ENCODE peak calls at places on chromosomes 16 and 17, in nine cellular contexts. One of them, this sample, is unnamed.

GRCh38 chr17:45296003-45296832 is 20.6 kb downstream of the MAP3K14 start:
- DNase-seq in pancreas: no peak
- DNase-seq in HFF-Myc: no peak
- DNase-seq in HFFc6: peak
- DNase-seq in A549: no peak
- DNase-seq in AG04450: no peak
- DNase-seq in progenitor cell of endocrine pancreas: no peak
- DNase-seq in WTC11: no peak
- DNase-seq in fibroblast of lung: no peak
- DNase-seq in this sample: no peak

GRCh38 chr16:14958970-14959369 is 15.9 kb upstream of the PDXDC1 start:
- DNase-seq in pancreas: no peak
- DNase-seq in HFF-Myc: no peak
- DNase-seq in HFFc6: peak
- DNase-seq in A549: no peak
- DNase-seq in AG04450: no peak
- DNase-seq in progenitor cell of endocrine pancreas: no peak
- DNase-seq in WTC11: no peak
- DNase-seq in fibroblast of lung: no peak
- DNase-seq in this sample: no peak

GRCh38 chr17:47305302-47305923 is 18.3 kb upstream of the EFCAB13 start:
- DNase-seq in pancreas: peak
- DNase-seq in HFF-Myc: peak
- DNase-seq in HFFc6: peak
- DNase-seq in A549: peak
- DNase-seq in AG04450: peak
- DNase-seq in progenitor cell of endocrine pancreas: no peak
- DNase-seq in WTC11: no peak
- DNase-seq in fibroblast of lung: peak
- DNase-seq in this sample: peak

GRCh38 chr16:10514369-10515055 is 65.9 kb downstream of the EMP2 start:
- DNase-seq in pancreas: peak
- DNase-seq in HFF-Myc: no peak
- DNase-seq in HFFc6: peak
- DNase-seq in A549: peak
- DNase-seq in AG04450: peak
- DNase-seq in progenitor cell of endocrine pancreas: no peak
- DNase-seq in WTC11: peak
- DNase-seq in fibroblast of lung: peak
- DNase-seq in this sample: peak

GRCh38 chr16:84916156-84916555 is 95.2 kb downstream of the ZDHHC7 start:
- DNase-seq in pancreas: no peak
- DNase-seq in HFF-Myc: no peak
- DNase-seq in HFFc6: no peak
- DNase-seq in A549: no peak
- DNase-seq in AG04450: no peak
- DNase-seq in progenitor cell of endocrine pancreas: no peak
- DNase-seq in WTC11: no peak
- DNase-seq in fibroblast of lung: no peak
- DNase-seq in this sample: no peak

GRCh38 chr16:66933776-66934137 is 445 bp downstream of the CIAO2B start:
- DNase-seq in pancreas: no peak
- DNase-seq in HFF-Myc: no peak
- DNase-seq in HFFc6: no peak
- DNase-seq in A549: no peak
- DNase-seq in AG04450: no peak
- DNase-seq in progenitor cell of endocrine pancreas: no peak
- DNase-seq in WTC11: no peak
- DNase-seq in fibroblast of lung: no peak
- DNase-seq in this sample: no peak

GRCh38 chr17:68602267-68602644 is 1.1 kb upstream of the FAM20A start:
- DNase-seq in pancreas: no peak
- DNase-seq in HFF-Myc: no peak
- DNase-seq in HFFc6: no peak
- DNase-seq in A549: no peak
- DNase-seq in AG04450: no peak
- DNase-seq in progenitor cell of endocrine pancreas: no peak
- DNase-seq in WTC11: no peak
- DNase-seq in fibroblast of lung: no peak
- DNase-seq in this sample: no peak

GRCh38 chr17:45355087-45355486 is 38.3 kb upstream of the MAP3K14 start:
- DNase-seq in pancreas: no peak
- DNase-seq in HFF-Myc: no peak
- DNase-seq in HFFc6: no peak
- DNase-seq in A549: peak
- DNase-seq in AG04450: no peak
- DNase-seq in progenitor cell of endocrine pancreas: no peak
- DNase-seq in WTC11: peak
- DNase-seq in fibroblast of lung: no peak
- DNase-seq in this sample: no peak

GRCh38 chr17:49793309-49793708 is 4.8 kb downstream of the KAT7 start:
- DNase-seq in pancreas: no peak
- DNase-seq in HFF-Myc: no peak
- DNase-seq in HFFc6: no peak
- DNase-seq in A549: no peak
- DNase-seq in AG04450: no peak
- DNase-seq in progenitor cell of endocrine pancreas: no peak
- DNase-seq in WTC11: no peak
- DNase-seq in fibroblast of lung: no peak
- DNase-seq in this sample: no peak

GRCh38 chr17:49787932-49788442 is 494 bp upstream of the KAT7 start:
- DNase-seq in pancreas: peak
- DNase-seq in HFF-Myc: no peak
- DNase-seq in HFFc6: no peak
- DNase-seq in A549: no peak
- DNase-seq in AG04450: no peak
- DNase-seq in progenitor cell of endocrine pancreas: no peak
- DNase-seq in WTC11: peak
- DNase-seq in fibroblast of lung: no peak
- DNase-seq in this sample: no peak

GRCh38 chr17:49789278-49789578 is 747 bp downstream of the KAT7 start:
- DNase-seq in pancreas: no peak
- DNase-seq in HFF-Myc: no peak
- DNase-seq in HFFc6: no peak
- DNase-seq in A549: no peak
- DNase-seq in AG04450: no peak
- DNase-seq in progenitor cell of endocrine pancreas: no peak
- DNase-seq in WTC11: no peak
- DNase-seq in fibroblast of lung: no peak
- DNase-seq in this sample: no peak

GRCh38 chr17:49784636-49785035 is 3.8 kb upstream of the KAT7 start:
- DNase-seq in pancreas: no peak
- DNase-seq in HFF-Myc: no peak
- DNase-seq in HFFc6: no peak
- DNase-seq in A549: no peak
- DNase-seq in AG04450: no peak
- DNase-seq in progenitor cell of endocrine pancreas: no peak
- DNase-seq in WTC11: no peak
- DNase-seq in fibroblast of lung: no peak
- DNase-seq in this sample: no peak

DNA sequence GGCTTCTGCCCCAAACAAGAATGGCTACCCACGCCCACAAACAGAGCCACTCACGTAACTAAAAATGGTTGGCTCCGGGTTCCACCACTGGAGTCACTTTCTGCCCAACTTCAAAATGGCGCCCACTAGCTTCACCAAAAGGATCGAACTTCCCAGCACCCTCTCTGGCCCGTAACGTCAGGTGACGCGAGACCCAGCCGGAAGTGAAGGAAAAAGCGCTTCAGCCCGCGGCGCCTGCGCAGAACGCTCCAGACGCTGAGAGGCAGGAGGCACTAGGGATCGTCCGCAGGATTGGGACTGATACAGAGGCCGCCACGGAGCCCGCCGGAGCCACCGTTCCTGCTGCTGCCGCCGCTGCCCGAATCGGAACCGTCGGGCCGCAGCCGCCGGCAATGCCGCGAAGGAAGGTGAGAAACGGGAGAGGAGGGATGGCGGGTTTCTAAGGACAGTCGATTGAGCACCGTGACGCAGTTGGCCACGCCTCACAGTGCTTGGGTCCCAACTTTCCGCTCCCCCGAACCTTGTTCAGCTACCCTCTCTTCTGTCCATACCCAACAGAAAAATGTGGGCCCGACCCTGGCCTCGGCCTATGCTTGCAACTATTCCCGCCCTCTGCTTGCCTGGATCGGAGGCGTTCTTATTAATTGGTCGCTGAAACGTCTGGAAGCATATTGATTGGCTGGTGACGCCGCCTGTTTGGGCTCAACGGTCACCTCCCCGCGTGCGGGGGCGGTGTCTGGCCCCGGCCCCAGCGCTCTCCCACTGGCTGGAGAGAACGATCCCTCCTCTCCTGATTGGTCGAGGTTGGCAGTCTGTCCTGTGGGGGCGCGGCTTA is at the start of gene KAT7:
- DNase-seq in pancreas: peak
- DNase-seq in HFF-Myc: peak
- DNase-seq in HFFc6: peak
- DNase-seq in A549: peak
- DNase-seq in AG04450: peak
- DNase-seq in progenitor cell of endocrine pancreas: peak
- DNase-seq in WTC11: peak
- DNase-seq in fibroblast of lung: peak
- DNase-seq in this sample: peak
- TF ChIP-seq CTCF in pancreas: no peak
- TF ChIP-seq CTCF in HFF-Myc: no peak
- TF ChIP-seq CTCF in HFFc6: peak
- TF ChIP-seq CTCF in A549: no peak
- TF ChIP-seq CTCF in AG04450: no peak
- TF ChIP-seq CTCF in progenitor cell of endocrine pancreas: no peak
- TF ChIP-seq CTCF in WTC11: no peak
- TF ChIP-seq CTCF in fibroblast of lung: no peak
- TF ChIP-seq CTCF in this sample: no peak

DNA sequence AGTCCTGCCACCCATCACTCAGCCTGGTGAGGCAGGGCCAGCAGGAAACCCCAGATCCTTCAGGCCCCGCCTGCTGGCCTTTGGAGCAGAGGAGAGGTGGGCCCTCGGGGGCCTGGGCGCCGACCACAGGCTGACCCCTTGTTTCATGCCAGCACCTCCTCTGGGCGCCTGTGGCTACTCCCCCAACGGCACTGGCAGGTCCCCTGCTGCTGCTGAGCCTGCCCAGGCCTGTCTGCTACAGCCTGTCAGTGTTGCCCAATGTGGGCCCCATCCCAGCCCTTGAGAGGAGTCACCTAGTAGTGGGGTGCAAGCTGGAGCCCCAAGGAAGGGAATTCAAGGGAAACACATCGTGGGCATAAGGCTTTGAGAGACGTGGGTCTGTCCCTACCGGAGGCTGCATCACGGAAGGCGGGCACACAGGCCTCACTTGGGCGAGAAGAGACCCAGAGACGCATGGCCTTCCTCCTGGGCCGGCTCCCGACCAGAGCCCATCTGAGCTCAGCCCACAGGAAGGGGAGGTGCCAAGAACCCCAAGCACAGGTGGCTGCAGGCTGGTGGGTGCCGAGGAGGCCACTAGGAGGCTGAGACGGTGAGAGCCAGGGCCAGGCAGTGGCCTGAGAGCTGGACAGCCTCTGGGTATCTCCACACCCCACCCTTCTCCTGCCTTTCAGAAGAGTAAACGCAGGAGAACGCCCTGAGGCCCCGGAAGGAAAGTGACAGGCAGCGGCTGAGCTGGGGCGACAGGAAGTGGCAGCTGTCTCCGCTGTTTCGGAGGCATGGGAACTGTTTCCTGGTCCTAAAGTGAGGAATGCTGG is 8.1 kb upstream of the FASN start:
- DNase-seq in pancreas: peak
- DNase-seq in HFF-Myc: no peak
- DNase-seq in HFFc6: peak
- DNase-seq in A549: peak
- DNase-seq in AG04450: no peak
- DNase-seq in progenitor cell of endocrine pancreas: peak
- DNase-seq in WTC11: peak
- DNase-seq in fibroblast of lung: peak
- DNase-seq in this sample: no peak
- TF ChIP-seq CTCF in pancreas: peak
- TF ChIP-seq CTCF in HFF-Myc: peak
- TF ChIP-seq CTCF in HFFc6: peak
- TF ChIP-seq CTCF in A549: no peak
- TF ChIP-seq CTCF in AG04450: peak
- TF ChIP-seq CTCF in progenitor cell of endocrine pancreas: peak
- TF ChIP-seq CTCF in WTC11: no peak
- TF ChIP-seq CTCF in fibroblast of lung: peak
- TF ChIP-seq CTCF in this sample: peak

GRCh38 chr16:28326881-28327610 is 34.7 kb downstream of the SBK1 start:
- DNase-seq in pancreas: peak
- DNase-seq in HFF-Myc: no peak
- DNase-seq in HFFc6: peak
- DNase-seq in A549: peak
- DNase-seq in AG04450: no peak
- DNase-seq in progenitor cell of endocrine pancreas: peak
- DNase-seq in WTC11: peak
- DNase-seq in fibroblast of lung: peak
- DNase-seq in this sample: no peak
- TF ChIP-seq CTCF in pancreas: peak
- TF ChIP-seq CTCF in HFF-Myc: peak
- TF ChIP-seq CTCF in HFFc6: peak
- TF ChIP-seq CTCF in A549: peak
- TF ChIP-seq CTCF in AG04450: peak
- TF ChIP-seq CTCF in progenitor cell of endocrine pancreas: peak
- TF ChIP-seq CTCF in WTC11: peak
- TF ChIP-seq CTCF in fibroblast of lung: peak
- TF ChIP-seq CTCF in this sample: peak

GRCh38 chr17:75778861-75779249 is 5.8 kb upstream of the UNK start:
- DNase-seq in pancreas: no peak
- DNase-seq in HFF-Myc: no peak
- DNase-seq in HFFc6: no peak
- DNase-seq in A549: peak
- DNase-seq in AG04450: no peak
- DNase-seq in progenitor cell of endocrine pancreas: no peak
- DNase-seq in WTC11: peak
- DNase-seq in fibroblast of lung: no peak
- DNase-seq in this sample: no peak

GRCh38 chr17:75779250-75779986 is 5.2 kb upstream of the UNK start:
- DNase-seq in pancreas: peak
- DNase-seq in HFF-Myc: peak
- DNase-seq in HFFc6: peak
- DNase-seq in A549: peak
- DNase-seq in AG04450: peak
- DNase-seq in progenitor cell of endocrine pancreas: peak
- DNase-seq in WTC11: peak
- DNase-seq in fibroblast of lung: peak
- DNase-seq in this sample: peak

GRCh38 chr17:75777243-75777922 is 7.2 kb upstream of the UNK start:
- DNase-seq in pancreas: peak
- DNase-seq in HFF-Myc: no peak
- DNase-seq in HFFc6: no peak
- DNase-seq in A549: no peak
- DNase-seq in AG04450: no peak
- DNase-seq in progenitor cell of endocrine pancreas: no peak
- DNase-seq in WTC11: no peak
- DNase-seq in fibroblast of lung: peak
- DNase-seq in this sample: no peak

GRCh38 chr17:75783069-75783783 is 1.4 kb upstream of the UNK start:
- DNase-seq in pancreas: peak
- DNase-seq in HFF-Myc: no peak
- DNase-seq in HFFc6: peak
- DNase-seq in A549: peak
- DNase-seq in AG04450: no peak
- DNase-seq in progenitor cell of endocrine pancreas: no peak
- DNase-seq in WTC11: no peak
- DNase-seq in fibroblast of lung: peak
- DNase-seq in this sample: no peak

DNA sequence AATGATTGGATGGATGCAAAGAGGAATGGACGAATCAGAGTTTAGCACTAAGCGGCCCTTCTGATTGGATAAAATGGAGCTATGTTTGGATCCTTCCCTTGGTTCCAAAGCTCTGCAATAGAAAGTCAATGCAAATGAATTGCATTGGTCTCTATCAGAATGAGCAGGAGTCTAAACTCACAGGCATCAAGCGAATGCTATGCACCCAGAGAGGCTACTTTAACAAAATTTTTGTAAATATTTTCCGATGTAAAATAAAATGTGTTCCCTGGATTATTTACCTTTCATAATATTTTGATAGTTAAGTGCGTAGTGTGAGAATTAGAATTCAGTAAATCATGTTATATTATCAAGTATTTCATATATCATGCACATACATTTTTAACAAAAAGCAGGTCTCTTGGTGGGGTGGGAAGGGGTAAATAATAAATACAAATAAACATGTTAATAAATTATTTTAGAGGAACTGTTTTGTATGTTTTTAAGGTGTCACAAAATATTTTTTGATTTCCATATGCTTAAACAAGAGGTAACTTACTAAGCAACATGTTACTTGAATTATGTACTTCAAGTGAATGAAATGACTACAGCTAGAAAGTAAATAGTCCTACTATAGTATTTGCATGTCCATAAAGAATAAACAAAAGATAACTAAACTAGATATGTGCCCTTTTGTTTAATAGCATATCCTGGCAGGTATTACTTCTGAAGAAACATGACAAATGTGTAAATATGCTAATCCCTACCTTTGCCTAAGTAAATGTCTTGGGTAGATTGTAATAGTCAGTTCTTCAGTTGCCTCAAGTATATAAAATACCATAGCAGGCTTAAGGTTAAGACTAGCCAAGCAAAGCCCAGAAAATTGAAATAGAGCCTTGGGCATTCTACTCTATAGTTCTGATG is 4.4 kb upstream of the UNK start:
- DNase-seq in pancreas: no peak
- DNase-seq in HFF-Myc: no peak
- DNase-seq in HFFc6: no peak
- DNase-seq in A549: no peak
- DNase-seq in AG04450: no peak
- DNase-seq in progenitor cell of endocrine pancreas: no peak
- DNase-seq in WTC11: no peak
- DNase-seq in fibroblast of lung: no peak
- DNase-seq in this sample: no peak
- TF ChIP-seq CTCF in pancreas: no peak
- TF ChIP-seq CTCF in HFF-Myc: no peak
- TF ChIP-seq CTCF in HFFc6: no peak
- TF ChIP-seq CTCF in A549: no peak
- TF ChIP-seq CTCF in AG04450: no peak
- TF ChIP-seq CTCF in progenitor cell of endocrine pancreas: no peak
- TF ChIP-seq CTCF in WTC11: no peak
- TF ChIP-seq CTCF in fibroblast of lung: no peak
- TF ChIP-seq CTCF in this sample: no peak

This sample was measured in AG09319.